ENCODE peak calls at places on chromosome 17, in four cellular contexts. H is HepG2, A is K562, D is GM12878. V is an unnamed sample.

GRCh38 chr17:31369266-31369665 is 22.2 kb upstream of the RAB11FIP4 start:
- DNase-seq in H (no peak), D (no peak), A (no peak), V (no peak)

GRCh38 chr17:44826123-44826790 is 3.8 kb downstream of the GJC1 start:
- DNase-seq in H (no peak), D (no peak), A (no peak), V (no peak)

GRCh38 chr17:72392056-72393010 is 271.5 kb downstream of the SOX9 start:
- DNase-seq in A (no peak), H (no peak), D (peak), V (no peak)

GRCh38 chr17:63659850-63660249 is 37.6 kb downstream of the MAP3K3 start:
- DNase-seq in D (no peak), A (no peak), H (no peak), V (no peak)

GRCh38 chr17:45036696-45037095 is 14.7 kb downstream of the DCAKD start:
- DNase-seq in H (no peak), A (no peak), D (no peak), V (no peak)

GRCh38 chr17:30346211-30346831 is 12.5 kb upstream of the TMIGD1 start:
- DNase-seq in H (peak), D (no peak), A (no peak), V (no peak)

GRCh38 chr17:27354491-27355081 is 60.7 kb downstream of the WSB1 start:
- DNase-seq in D (no peak), H (peak), A (no peak), V (no peak)

GRCh38 chr17:7883781-7884386 is 4.7 kb upstream of the CHD3 start:
- DNase-seq in D (no peak), A (peak), H (no peak), V (no peak)

GRCh38 chr17:80986816-80987480 is 4.7 kb upstream of the CHMP6 start:
- DNase-seq in H (no peak), A (no peak), D (no peak), V (no peak)

GRCh38 chr17:27494192-27495091 is 38.2 kb downstream of the KSR1 start:
- DNase-seq in D (no peak), H (peak), A (no peak), V (no peak)

GRCh38 chr17:15180121-15180561 is 85.0 kb downstream of the PMP22 start:
- DNase-seq in A (no peak), H (no peak), D (no peak), V (peak)

GRCh38 chr17:38874505-38875419 is 4.9 kb downstream of the LASP1 start:
- DNase-seq in H (no peak), A (no peak), D (no peak), V (no peak)

GRCh38 chr17:67525239-67526135 is 148.4 kb downstream of the PITPNC1 start:
- DNase-seq in H (no peak), A (no peak), D (no peak), V (no peak)

GRCh38 chr17:9273334-9274118 is 252.2 kb downstream of the NTN1 start:
- DNase-seq in D (no peak), A (no peak), H (no peak), V (no peak)

GRCh38 chr17:64499805-64500486 is 3.1 kb upstream of the POLG2 start:
- DNase-seq in H (no peak), D (no peak), A (no peak), V (no peak)

GRCh38 chr17:65698381-65699061 is 137.1 kb upstream of the AXIN2 start:
- DNase-seq in A (no peak), D (no peak), H (peak), V (no peak)

GRCh38 chr17:15271731-15272130 is 6.6 kb upstream of the PMP22 start:
- DNase-seq in A (no peak), D (no peak), H (no peak), V (no peak)

GRCh38 chr17:75031972-75032895 is 14.5 kb downstream of the ATP5PD start:
- DNase-seq in D (no peak), A (peak), H (peak), V (peak)

GRCh38 chr17:56300191-56300590 is 146.9 kb downstream of the ANKFN1 start:
- DNase-seq in D (no peak), H (no peak), A (no peak), V (no peak)

GRCh38 chr17:19407601-19408380 is 3.2 kb upstream of the RNF112 start:
- DNase-seq in A (no peak), H (no peak), D (no peak), V (no peak)

GRCh38 chr17:75681289-75681688 is 14.2 kb downstream of the SAP30BP start:
- DNase-seq in A (no peak), D (no peak), H (no peak), V (no peak)

GRCh38 chr17:65560628-65561371 is 648 bp downstream of the AXIN2 start:
- DNase-seq in A (peak), D (no peak), H (peak), V (peak)

GRCh38 chr17:42005128-42005527 is 12.1 kb downstream of the DNAJC7 start:
- DNase-seq in D (no peak), H (no peak), A (no peak), V (no peak)

GRCh38 chr17:74045608-74046007 is 157.9 kb upstream of the RPL38 start:
- DNase-seq in D (no peak), A (no peak), H (no peak), V (no peak)

DNA sequence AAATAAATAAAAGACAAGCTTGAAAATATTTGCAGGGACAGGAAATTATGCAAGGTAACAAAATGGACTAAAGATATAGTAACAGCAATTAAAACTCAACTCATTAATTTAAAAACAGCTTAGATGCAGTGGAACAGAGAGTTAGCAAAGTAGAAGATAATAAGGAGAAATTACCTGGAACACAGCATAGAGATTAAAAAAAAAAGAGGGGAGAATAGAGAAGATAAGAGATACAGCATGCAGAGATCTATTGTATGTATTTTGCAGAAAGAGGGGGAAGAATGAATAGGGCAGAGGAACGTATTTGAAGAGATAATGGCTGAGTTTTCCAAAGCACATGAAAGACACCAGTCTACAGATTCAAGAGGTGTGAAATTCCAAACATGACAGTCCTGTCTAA is 8.4 kb upstream of the PIPOX start:
- DNase-seq in H (no peak), A (no peak), D (no peak), V (no peak)
- TF ChIP-seq ETV6 in H (no peak), A (no peak), D (no peak), V (no peak)

GRCh38 chr17:37291351-37291750 is 84.4 kb upstream of the C17orf78 start:
- DNase-seq in A (no peak), D (no peak), H (no peak), V (no peak)

GRCh38 chr17:37294888-37295287 is 80.9 kb upstream of the C17orf78 start:
- DNase-seq in H (no peak), D (no peak), A (no peak), V (peak)

GRCh38 chr17:37293770-37294169 is 82.0 kb upstream of the C17orf78 start:
- DNase-seq in H (no peak), A (no peak), D (no peak), V (no peak)

DNA sequence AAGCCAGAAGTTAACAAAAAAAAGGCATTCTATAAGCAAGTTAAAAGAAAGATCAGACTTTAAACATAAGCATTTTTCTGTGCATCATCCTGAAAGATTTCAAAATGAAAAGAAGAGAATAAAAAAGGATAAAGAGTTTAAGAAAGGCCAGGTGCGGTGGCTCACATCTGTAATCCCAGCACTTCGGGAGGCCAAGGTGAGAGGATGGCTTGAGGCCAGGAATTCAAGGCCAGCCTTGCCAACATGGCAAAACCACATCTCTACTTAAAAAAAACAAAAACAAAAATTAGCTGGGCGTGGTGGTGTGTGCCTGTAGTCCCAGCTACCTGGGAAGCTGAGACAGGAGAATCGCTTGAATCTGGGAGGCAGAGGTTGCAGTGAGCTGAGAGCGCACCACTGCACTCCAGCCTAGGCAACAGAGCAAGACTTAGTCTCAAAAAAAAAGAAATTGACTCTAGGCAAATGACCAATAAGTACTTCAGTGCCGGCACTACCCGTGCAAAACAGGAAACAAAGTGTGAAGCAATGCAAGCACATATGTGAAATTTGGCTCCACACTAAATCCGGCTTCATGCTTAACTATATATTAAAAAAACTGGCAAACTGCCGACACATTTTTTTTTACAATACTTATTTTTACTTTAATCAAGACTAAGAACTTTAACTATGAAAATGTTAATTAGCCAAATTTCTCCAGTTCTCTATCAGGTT is 83.2 kb upstream of the C17orf78 start:
- DNase-seq in A (no peak), D (no peak), H (no peak), V (no peak)
- TF ChIP-seq ETV6 in A (no peak), D (no peak), H (no peak), V (no peak)

GRCh38 chr17:50212121-50212843 is 10.9 kb upstream of the COL1A1 start:
- DNase-seq in H (no peak), A (peak), D (no peak), V (no peak)
- TF ChIP-seq ETV6 in H (no peak), A (no peak), D (no peak), V (no peak)

GRCh38 chr17:79294459-79295071 is 219.9 kb downstream of the ENGASE start:
- DNase-seq in D (no peak), A (peak), H (peak), V (peak)

GRCh38 chr17:79288950-79289349 is 214.3 kb downstream of the ENGASE start:
- DNase-seq in D (no peak), H (no peak), A (no peak), V (no peak)

GRCh38 chr17:79287743-79288142 is 213.1 kb downstream of the ENGASE start:
- DNase-seq in A (no peak), D (no peak), H (no peak), V (no peak)

GRCh38 chr17:79295307-79295706 is 220.7 kb downstream of the ENGASE start:
- DNase-seq in D (no peak), H (no peak), A (no peak), V (no peak)

DNA sequence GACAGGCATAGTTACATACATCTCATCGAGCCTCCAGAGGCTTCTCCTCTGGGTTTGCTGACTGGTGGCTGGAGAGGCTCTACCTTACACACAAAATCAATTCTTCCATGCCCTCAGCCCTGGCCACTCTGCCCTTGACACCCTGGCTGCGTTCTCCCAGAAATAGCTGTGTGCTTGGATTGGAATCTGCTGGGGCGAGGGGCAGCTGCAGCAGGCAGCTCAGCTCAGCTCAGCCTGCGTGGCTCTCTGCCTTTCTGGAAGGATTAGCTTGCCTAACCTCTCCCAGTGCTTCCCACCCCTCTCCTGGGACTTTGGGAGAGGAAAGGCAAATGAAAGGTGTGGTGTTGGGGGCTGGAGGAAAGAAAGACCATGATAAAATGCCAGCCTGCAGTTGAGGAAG is 216.1 kb downstream of the ENGASE start:
- DNase-seq in A (no peak), D (no peak), H (no peak), V (no peak)
- TF ChIP-seq ETV6 in A (no peak), D (no peak), H (no peak), V (no peak)

GRCh38 chr17:22441776-22442175 is 749.5 kb downstream of the KCNJ18 start:
- DNase-seq in A (no peak), D (no peak), H (no peak), V (no peak)
- TF ChIP-seq ETV6 in A (no peak), D (no peak), H (no peak), V (no peak)

DNA sequence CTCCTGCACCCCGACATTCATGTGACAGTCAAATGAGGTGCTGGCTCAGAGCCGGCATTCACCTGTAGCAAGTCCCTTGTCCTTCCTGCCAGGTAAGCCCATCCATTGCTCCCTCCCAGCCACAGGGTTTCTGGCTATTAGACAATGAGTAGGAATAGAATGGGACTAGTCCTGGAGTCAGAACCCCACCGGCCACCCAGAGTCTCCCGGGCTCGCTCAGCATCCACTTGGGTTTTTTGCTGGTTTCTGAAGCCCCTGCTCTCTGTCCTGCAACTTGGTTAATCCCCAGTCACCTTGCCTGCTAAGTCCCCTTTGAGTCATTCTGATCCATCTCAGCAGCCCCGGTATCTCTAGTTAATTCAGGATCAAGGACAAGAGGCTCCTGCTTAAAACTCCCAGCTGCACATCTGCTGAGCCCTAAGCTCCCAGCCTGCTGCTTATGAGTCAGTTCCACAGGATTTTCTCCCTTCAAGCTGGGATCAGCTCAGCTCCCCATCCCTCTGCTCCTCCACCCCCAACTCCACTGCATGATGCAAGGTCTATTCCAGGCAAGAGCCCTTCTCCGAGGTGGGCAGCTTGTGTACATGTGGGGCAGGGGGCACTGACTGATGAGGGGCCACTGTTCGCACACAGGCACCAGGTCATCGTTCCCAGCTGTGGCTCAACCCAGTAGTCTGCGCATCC is 19.9 kb upstream of the MRPS23 start:
- DNase-seq in D (no peak), A (no peak), H (no peak), V (no peak)
- TF ChIP-seq ETV6 in D (no peak), A (no peak), H (no peak), V (no peak)

DNA sequence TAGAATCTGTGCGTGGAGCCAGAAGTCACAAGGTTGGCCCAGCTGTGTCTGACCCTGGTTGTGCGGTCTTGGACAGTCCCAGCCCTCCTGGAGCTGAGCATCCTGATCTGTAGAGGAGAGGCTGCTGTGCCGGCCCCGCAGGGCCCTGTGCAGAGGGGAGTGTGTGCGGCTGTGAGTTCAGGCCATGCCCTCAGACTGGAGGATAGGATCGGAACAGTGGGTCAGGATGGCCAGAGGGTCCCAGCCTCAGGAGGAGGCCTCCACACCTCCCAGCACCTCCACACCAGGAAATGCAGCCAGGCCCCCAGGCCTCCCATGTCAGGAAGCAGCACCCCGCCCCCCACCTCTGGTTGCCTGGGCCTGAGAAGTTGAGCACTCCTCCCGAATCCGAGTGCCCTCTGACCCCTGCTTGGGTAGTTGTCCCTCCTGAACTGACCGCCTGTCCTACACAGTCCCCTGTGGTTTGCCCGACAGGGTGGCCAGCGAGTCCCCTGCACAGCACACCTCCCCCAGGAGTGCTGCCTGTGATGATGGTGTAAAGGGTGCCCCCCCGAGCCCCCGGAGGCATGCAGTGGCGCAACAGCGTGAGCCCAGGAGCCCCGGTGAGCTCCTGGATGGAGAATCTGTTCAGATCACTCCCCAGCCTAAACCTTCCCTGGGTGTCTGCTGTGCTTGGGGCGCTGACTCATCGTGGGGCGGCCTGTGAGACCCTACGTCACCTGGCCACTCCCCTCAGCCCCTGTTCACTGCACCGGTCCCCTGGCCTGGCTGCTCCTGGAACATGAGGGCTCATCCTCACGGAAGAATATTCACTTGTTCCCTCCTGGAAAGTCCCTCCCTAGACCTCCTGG is 285.2 kb downstream of the SEC14L1 start:
- DNase-seq in H (no peak), D (no peak), A (peak), V (no peak)
- TF ChIP-seq ETV6 in H (no peak), D (no peak), A (no peak), V (no peak)